ENCODE peak calls at places on chromosomes 5 and 9, in five cellular contexts. One of them, this sample, is unnamed. For H3K4me1, the result is how much of the 10 kb centered on the place peaks cover.

GRCh38 chr5:37197340-37198050 is 51.7 kb downstream of the CPLANE1 start:
- DNase-seq in pancreas: no peak
- DNase-seq in neuronal stem cell: no peak
- DNase-seq in hepatocyte: no peak
- DNase-seq in ovary: no peak
- DNase-seq in this sample: no peak

GRCh38 chr5:98773464-98774191 is at the start of gene RGMB:
- DNase-seq in pancreas: peak
- DNase-seq in hepatocyte: peak
- DNase-seq in ovary: peak
- DNase-seq in neuronal stem cell: peak
- DNase-seq in this sample: peak

GRCh38 chr5:359301-359897 is 37.9 kb downstream of the AHRR start:
- DNase-seq in neuronal stem cell: no peak
- DNase-seq in hepatocyte: peak
- DNase-seq in ovary: no peak
- DNase-seq in pancreas: no peak
- DNase-seq in this sample: no peak

GRCh38 chr5:82639393-82640144 is 361.4 kb upstream of the RPS23 start:
- DNase-seq in neuronal stem cell: no peak
- DNase-seq in hepatocyte: no peak
- DNase-seq in pancreas: no peak
- DNase-seq in ovary: no peak
- DNase-seq in this sample: no peak

GRCh38 chr9:137405677-137406081 is 17.3 kb downstream of the EXD3 start:
- DNase-seq in neuronal stem cell: no peak
- DNase-seq in pancreas: peak
- DNase-seq in ovary: no peak
- DNase-seq in hepatocyte: no peak
- DNase-seq in this sample: no peak

GRCh38 chr5:31193591-31194457 is at the start of gene CDH6:
- DNase-seq in pancreas: peak
- DNase-seq in neuronal stem cell: peak
- DNase-seq in hepatocyte: peak
- DNase-seq in ovary: no peak
- DNase-seq in this sample: peak

GRCh38 chr5:10975915-10976314 is 214.9 kb upstream of the DAP start:
- DNase-seq in hepatocyte: no peak
- DNase-seq in ovary: no peak
- DNase-seq in neuronal stem cell: no peak
- DNase-seq in pancreas: no peak
- DNase-seq in this sample: no peak

GRCh38 chr5:150706776-150707390 is 6.0 kb upstream of the RBM22 start:
- DNase-seq in ovary: no peak
- DNase-seq in hepatocyte: no peak
- DNase-seq in pancreas: no peak
- DNase-seq in neuronal stem cell: no peak
- DNase-seq in this sample: no peak

GRCh38 chr9:109037946-109038345 is 24.6 kb upstream of the CTNNAL1 start:
- DNase-seq in neuronal stem cell: no peak
- DNase-seq in hepatocyte: no peak
- DNase-seq in ovary: no peak
- DNase-seq in pancreas: no peak
- DNase-seq in this sample: no peak

GRCh38 chr9:93678199-93679019 is 102.0 kb downstream of the PHF2 start:
- DNase-seq in neuronal stem cell: no peak
- DNase-seq in hepatocyte: no peak
- DNase-seq in pancreas: peak
- DNase-seq in ovary: peak
- DNase-seq in this sample: no peak

GRCh38 chr9:70470050-70471015 is 55.9 kb upstream of the KLF9 start:
- DNase-seq in pancreas: peak
- DNase-seq in neuronal stem cell: no peak
- DNase-seq in hepatocyte: peak
- DNase-seq in ovary: no peak
- DNase-seq in this sample: no peak

GRCh38 chr9:132216861-132217655 is 55.2 kb downstream of the NTNG2 start:
- DNase-seq in neuronal stem cell: no peak
- DNase-seq in hepatocyte: no peak
- DNase-seq in pancreas: peak
- DNase-seq in ovary: no peak
- DNase-seq in this sample: no peak

GRCh38 chr9:84823426-84824271 is 154.1 kb downstream of the NTRK2 start:
- DNase-seq in hepatocyte: peak
- DNase-seq in neuronal stem cell: no peak
- DNase-seq in pancreas: no peak
- DNase-seq in ovary: no peak
- DNase-seq in this sample: no peak

GRCh38 chr9:87872079-87872624 is 10.5 kb upstream of the SPATA31E1 start:
- DNase-seq in ovary: no peak
- DNase-seq in pancreas: no peak
- DNase-seq in hepatocyte: peak
- DNase-seq in neuronal stem cell: no peak
- DNase-seq in this sample: peak

GRCh38 chr9:76592105-76593010 is 133.4 kb downstream of the GCNT1 start:
- DNase-seq in pancreas: no peak
- DNase-seq in hepatocyte: no peak
- DNase-seq in ovary: no peak
- DNase-seq in neuronal stem cell: no peak
- DNase-seq in this sample: no peak

GRCh38 chr9:112640311-112640710 is 77.6 kb downstream of the INIP start:
- DNase-seq in neuronal stem cell: no peak
- DNase-seq in pancreas: no peak
- DNase-seq in ovary: no peak
- DNase-seq in hepatocyte: no peak
- DNase-seq in this sample: no peak

GRCh38 chr9:16828335-16829281 is 41.9 kb downstream of the BNC2 start:
- DNase-seq in neuronal stem cell: peak
- DNase-seq in ovary: peak
- DNase-seq in hepatocyte: peak
- DNase-seq in pancreas: peak
- DNase-seq in this sample: peak

GRCh38 chr5:39355324-39355723 is 9.0 kb downstream of the C9 start:
- DNase-seq in pancreas: no peak
- DNase-seq in ovary: no peak
- DNase-seq in hepatocyte: no peak
- DNase-seq in neuronal stem cell: no peak
- DNase-seq in this sample: no peak
- H3K27ac ChIP-seq in pancreas: no peak
- H3K27ac ChIP-seq in ovary: no peak
- H3K27ac ChIP-seq in hepatocyte: no peak
- H3K27ac ChIP-seq in neuronal stem cell: no peak
- H3K27ac ChIP-seq in this sample: no peak

GRCh38 chr5:42526179-42526578 is 102.9 kb downstream of the GHR start:
- DNase-seq in neuronal stem cell: no peak
- DNase-seq in ovary: no peak
- DNase-seq in pancreas: no peak
- DNase-seq in hepatocyte: no peak
- DNase-seq in this sample: no peak
- H3K4me3 ChIP-seq in neuronal stem cell: no peak
- H3K4me3 ChIP-seq in ovary: no peak
- H3K4me3 ChIP-seq in pancreas: no peak
- H3K4me3 ChIP-seq in hepatocyte: no peak
- H3K4me3 ChIP-seq in this sample: no peak

GRCh38 chr9:31078175-31078574 is 1306.3 kb upstream of the ACO1 start:
- DNase-seq in ovary: no peak
- DNase-seq in hepatocyte: no peak
- DNase-seq in neuronal stem cell: no peak
- DNase-seq in pancreas: no peak
- DNase-seq in this sample: peak
- H3K4me1 ChIP-seq in ovary: under half
- H3K4me1 ChIP-seq in hepatocyte: under half
- H3K4me1 ChIP-seq in neuronal stem cell: under half
- H3K4me1 ChIP-seq in pancreas: under half
- H3K4me1 ChIP-seq in this sample: under half

GRCh38 chr5:87390075-87390474 is 22.7 kb downstream of the CCNH start:
- DNase-seq in ovary: no peak
- DNase-seq in pancreas: no peak
- DNase-seq in neuronal stem cell: no peak
- DNase-seq in hepatocyte: no peak
- DNase-seq in this sample: no peak

GRCh38 chr5:87390576-87391199 is 22.0 kb downstream of the CCNH start:
- DNase-seq in ovary: no peak
- DNase-seq in neuronal stem cell: no peak
- DNase-seq in hepatocyte: no peak
- DNase-seq in pancreas: no peak
- DNase-seq in this sample: no peak

GRCh38 chr5:87393331-87393730 is 19.4 kb downstream of the CCNH start:
- DNase-seq in pancreas: no peak
- DNase-seq in hepatocyte: no peak
- DNase-seq in neuronal stem cell: no peak
- DNase-seq in ovary: no peak
- DNase-seq in this sample: no peak

GRCh38 chr5:87392170-87392569 is 20.6 kb downstream of the CCNH start:
- DNase-seq in neuronal stem cell: no peak
- DNase-seq in pancreas: no peak
- DNase-seq in hepatocyte: no peak
- DNase-seq in ovary: no peak
- DNase-seq in this sample: no peak

GRCh38 chr5:87394407-87394806 is 18.3 kb downstream of the CCNH start:
- DNase-seq in pancreas: no peak
- DNase-seq in ovary: no peak
- DNase-seq in neuronal stem cell: no peak
- DNase-seq in hepatocyte: no peak
- DNase-seq in this sample: no peak
- H3K27ac ChIP-seq in pancreas: peak
- H3K27ac ChIP-seq in ovary: no peak
- H3K27ac ChIP-seq in neuronal stem cell: no peak
- H3K27ac ChIP-seq in hepatocyte: no peak
- H3K27ac ChIP-seq in this sample: no peak

DNA sequence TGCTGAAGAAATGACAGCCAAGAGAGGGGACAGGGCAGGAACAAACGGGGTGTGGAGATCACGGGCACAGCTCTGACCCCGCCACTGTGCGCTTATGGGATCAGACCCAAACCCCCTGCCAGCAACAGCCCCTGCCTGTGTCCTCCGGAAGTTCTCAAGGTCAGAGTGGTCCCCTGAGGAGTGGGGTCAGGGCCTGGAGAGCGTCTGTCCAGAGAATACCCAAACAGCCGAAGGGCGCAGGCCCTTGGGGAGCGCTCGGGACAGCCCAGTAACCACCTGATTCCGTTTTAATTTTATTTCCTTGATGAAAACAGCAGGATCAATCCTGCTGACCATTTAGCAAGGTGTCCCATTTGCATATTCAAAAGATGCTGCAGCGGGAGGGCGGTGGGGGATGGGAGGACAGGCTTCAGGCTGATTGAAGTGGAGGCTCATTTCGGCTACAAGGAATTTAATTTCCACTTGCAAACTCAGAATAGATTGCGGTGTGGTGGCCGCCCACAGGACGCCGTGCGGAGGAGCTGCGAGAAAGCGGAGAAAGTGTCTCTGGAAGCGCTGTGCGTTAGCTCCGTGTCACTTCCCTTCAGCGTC is 32.6 kb upstream of the TMEM250 start:
- DNase-seq in pancreas: peak
- DNase-seq in hepatocyte: no peak
- DNase-seq in ovary: no peak
- DNase-seq in neuronal stem cell: no peak
- DNase-seq in this sample: no peak
- H3K4me3 ChIP-seq in pancreas: no peak
- H3K4me3 ChIP-seq in hepatocyte: no peak
- H3K4me3 ChIP-seq in ovary: no peak
- H3K4me3 ChIP-seq in neuronal stem cell: no peak
- H3K4me3 ChIP-seq in this sample: no peak

GRCh38 chr9:127714916-127715442 is 484 bp downstream of the PTRH1 start:
- DNase-seq in hepatocyte: peak
- DNase-seq in pancreas: peak
- DNase-seq in ovary: no peak
- DNase-seq in neuronal stem cell: no peak
- DNase-seq in this sample: no peak
- H3K4me1 ChIP-seq in hepatocyte: under half
- H3K4me1 ChIP-seq in pancreas: under half
- H3K4me1 ChIP-seq in ovary: under half
- H3K4me1 ChIP-seq in neuronal stem cell: under half
- H3K4me1 ChIP-seq in this sample: under half

DNA sequence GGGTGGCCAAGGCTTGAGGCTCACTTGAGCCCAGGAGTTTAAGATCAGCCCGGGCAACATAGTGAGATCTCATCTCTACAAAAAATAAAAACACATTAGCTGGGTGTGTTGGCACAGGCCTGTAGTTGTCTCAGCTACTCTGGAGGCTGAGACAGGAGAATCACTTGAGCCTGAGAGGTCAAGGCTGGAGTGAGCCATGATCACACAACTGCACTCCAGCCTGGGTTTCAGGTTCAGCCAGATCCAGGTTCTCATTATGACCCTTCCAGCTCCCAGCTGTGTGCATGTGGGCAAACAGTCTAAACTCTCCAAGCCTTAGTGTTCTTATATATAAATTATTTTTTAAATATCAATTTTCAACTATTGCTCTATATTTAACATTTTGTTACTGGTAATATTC is 67.9 kb downstream of the ALDH7A1 start:
- DNase-seq in pancreas: no peak
- DNase-seq in ovary: no peak
- DNase-seq in neuronal stem cell: no peak
- DNase-seq in hepatocyte: no peak
- DNase-seq in this sample: no peak
- H3K27ac ChIP-seq in pancreas: no peak
- H3K27ac ChIP-seq in ovary: no peak
- H3K27ac ChIP-seq in neuronal stem cell: no peak
- H3K27ac ChIP-seq in hepatocyte: no peak
- H3K27ac ChIP-seq in this sample: no peak

DNA sequence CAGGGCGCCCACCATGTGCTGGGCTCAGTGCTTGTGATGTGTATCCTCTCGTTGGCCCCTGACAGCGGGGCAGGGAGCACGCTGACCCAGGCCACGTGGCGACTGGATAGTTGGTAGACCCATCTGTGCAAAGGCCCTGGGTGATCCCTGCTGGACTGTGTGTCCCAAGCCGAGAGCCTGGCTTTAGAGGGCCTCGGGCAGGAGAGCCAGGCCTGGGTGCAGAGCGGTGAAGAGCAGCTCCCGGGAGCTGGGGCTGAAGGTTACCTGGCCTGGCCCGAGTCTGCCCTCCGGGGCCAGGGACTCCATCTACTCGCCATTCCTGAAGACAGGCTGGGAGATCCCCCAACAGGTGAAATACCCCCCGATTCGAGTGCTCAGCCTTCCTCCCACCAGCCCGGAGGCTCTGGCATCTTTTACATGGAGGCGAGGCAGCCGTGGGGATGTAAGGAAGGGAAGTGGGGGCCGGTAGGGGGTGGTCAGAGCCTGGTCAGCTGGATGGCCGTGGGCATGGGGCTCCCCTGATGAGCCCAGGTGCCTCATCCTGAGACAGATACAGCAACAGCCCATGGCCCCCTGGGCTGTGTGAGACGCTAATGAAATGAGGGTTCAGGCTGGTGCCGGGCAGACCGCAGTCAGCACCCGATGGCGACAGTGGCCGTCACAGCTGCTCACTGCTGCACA is 19.0 kb downstream of the NCS1 start:
- DNase-seq in ovary: no peak
- DNase-seq in pancreas: no peak
- DNase-seq in neuronal stem cell: no peak
- DNase-seq in hepatocyte: no peak
- DNase-seq in this sample: no peak
- H3K4me3 ChIP-seq in ovary: no peak
- H3K4me3 ChIP-seq in pancreas: no peak
- H3K4me3 ChIP-seq in neuronal stem cell: no peak
- H3K4me3 ChIP-seq in hepatocyte: no peak
- H3K4me3 ChIP-seq in this sample: no peak

This sample was measured in SJCRH30.